ENCODE peak calls at places on chromosomes 12 and 14, in nine cellular contexts. D is Calu3; M is EL; T is ACHN; J is left ventricle myocardium superior; Q is astrocyte; Y is AG04450; A is GM12892; N is stimulated activated CD8-positive, alpha-beta memory T cell treated with anti-CD3 and anti-CD28 coated beads, Interleukin-2, amount 100 ng/mL, for 1 hour. R is an unnamed sample.

GRCh38 chr12:53201170-53201541 is 5.9 kb downstream of the ITGB7 start:
- DNase-seq in D (no peak), M (no peak), T (peak; percentile 43), J (no peak), Q (peak; percentile 62), Y (no peak), A (no peak), N (no peak), R (no peak)

GRCh38 chr12:52245962-52246577 is 13.0 kb downstream of the KRT7 start:
- DNase-seq in D (no peak), M (no peak), T (no peak), J (no peak), Q (no peak), Y (no peak), A (no peak), N (no peak), R (no peak)

GRCh38 chr14:67856806-67857205 is 37.2 kb downstream of the RAD51B start:
- DNase-seq in D (no peak), M (no peak), T (no peak), J (no peak), Q (peak; percentile 69), Y (no peak), A (no peak), N (no peak), R (no peak)

GRCh38 chr12:48235796-48236333 is 32.8 kb upstream of the OR10AD1 start:
- DNase-seq in D (no peak), M (no peak), T (no peak), J (no peak), Q (no peak), Y (no peak), A (no peak), N (no peak), R (no peak)

GRCh38 chr14:71651228-71651627 is 281.0 kb upstream of the RGS6 start:
- DNase-seq in D (peak; percentile 5), M (peak; percentile 82), T (no peak), J (no peak), Q (peak; percentile 94), Y (peak; percentile 72), A (no peak), N (no peak), R (peak; percentile 83)

GRCh38 chr12:107309020-107309419 is 215.7 kb upstream of the CRY1 start:
- DNase-seq in D (no peak), M (no peak), T (no peak), J (no peak), Q (no peak), Y (no peak), A (no peak), N (no peak), R (no peak)

GRCh38 chr12:1573960-1574862 is 20.2 kb downstream of the FBXL14 start:
- DNase-seq in D (no peak), M (no peak), T (no peak), J (no peak), Q (no peak), Y (no peak), A (no peak), N (no peak), R (no peak)

GRCh38 chr12:47554046-47554653 is 151.7 kb downstream of the RPAP3 start:
- DNase-seq in D (no peak), M (no peak), T (no peak), J (no peak), Q (peak; percentile 69), Y (no peak), A (no peak), N (no peak), R (no peak)

GRCh38 chr14:52076334-52076733 is 7.5 kb upstream of the NID2 start:
- DNase-seq in D (no peak), M (peak; percentile 77), T (no peak), J (no peak), Q (peak; percentile 74), Y (no peak), A (no peak), N (no peak), R (no peak)

GRCh38 chr12:124833693-124834122 is 30.0 kb downstream of the SCARB1 start:
- DNase-seq in D (no peak), M (no peak), T (no peak), J (peak; percentile 56), Q (no peak), Y (no peak), A (no peak), N (no peak), R (no peak)

GRCh38 chr12:52211716-52212585 is 20.1 kb upstream of the KRT80 start:
- DNase-seq in D (no peak), M (no peak), T (no peak), J (no peak), Q (no peak), Y (no peak), A (no peak), N (no peak), R (no peak)

GRCh38 chr12:1205512-1206060 is 214.6 kb downstream of the ERC1 start:
- DNase-seq in D (no peak), M (peak; percentile 42), T (no peak), J (no peak), Q (peak; percentile 49), Y (no peak), A (no peak), N (no peak), R (no peak)

GRCh38 chr12:49987620-49988303 is 15.0 kb downstream of the AQP6 start:
- DNase-seq in D (no peak), M (no peak), T (peak; percentile 48), J (no peak), Q (no peak), Y (no peak), A (no peak), N (no peak), R (no peak)

GRCh38 chr12:72612171-72612570 is 340.0 kb downstream of the TRHDE start:
- DNase-seq in D (no peak), M (no peak), T (no peak), J (no peak), Q (no peak), Y (no peak), A (no peak), N (no peak), R (no peak)

GRCh38 chr12:76470028-76470939 is 89.3 kb downstream of the OSBPL8 start:
- DNase-seq in D (peak; percentile 34), M (peak; percentile 90), T (peak; percentile 88), J (no peak), Q (peak; percentile 96), Y (peak; percentile 51), A (no peak), N (no peak), R (peak; percentile 49)

R was measured in fibroblast of the conjunctiva.